ENCODE peak calls at places on chromosomes 16 and 17, in nine cellular contexts. One of them, this sample, is unnamed.

GRCh38 chr16:8565498-8565897 is 24.8 kb downstream of the TMEM114 start:
- DNase-seq in NB4: no peak
- DNase-seq in AG04450: no peak
- DNase-seq in foreskin fibroblast: no peak
- DNase-seq in progenitor cell of endocrine pancreas: no peak
- DNase-seq in mesothelial cell of epicardium: no peak
- DNase-seq in IMR-90: no peak
- DNase-seq in astrocyte: no peak
- DNase-seq in lower lobe of right lung: no peak
- DNase-seq in this sample: no peak

GRCh38 chr16:16092925-16093624 is 130.2 kb downstream of the ABCC6 start:
- DNase-seq in IMR-90: peak
- DNase-seq in foreskin fibroblast: no peak
- DNase-seq in lower lobe of right lung: no peak
- DNase-seq in NB4: no peak
- DNase-seq in AG04450: no peak
- DNase-seq in mesothelial cell of epicardium: no peak
- DNase-seq in astrocyte: peak
- DNase-seq in progenitor cell of endocrine pancreas: no peak
- DNase-seq in this sample: no peak

GRCh38 chr17:77916771-77917481 is 41.6 kb upstream of the TNRC6C start:
- DNase-seq in astrocyte: no peak
- DNase-seq in AG04450: no peak
- DNase-seq in IMR-90: no peak
- DNase-seq in foreskin fibroblast: no peak
- DNase-seq in mesothelial cell of epicardium: no peak
- DNase-seq in lower lobe of right lung: peak
- DNase-seq in progenitor cell of endocrine pancreas: no peak
- DNase-seq in NB4: peak
- DNase-seq in this sample: no peak

GRCh38 chr17:74603032-74603635 is 11.1 kb upstream of the CD300LD start:
- DNase-seq in NB4: peak
- DNase-seq in astrocyte: no peak
- DNase-seq in IMR-90: no peak
- DNase-seq in AG04450: no peak
- DNase-seq in lower lobe of right lung: no peak
- DNase-seq in mesothelial cell of epicardium: no peak
- DNase-seq in foreskin fibroblast: no peak
- DNase-seq in progenitor cell of endocrine pancreas: no peak
- DNase-seq in this sample: no peak

GRCh38 chr17:75869282-75870141 is 8.9 kb downstream of the TRIM47 start:
- DNase-seq in astrocyte: no peak
- DNase-seq in IMR-90: peak
- DNase-seq in progenitor cell of endocrine pancreas: no peak
- DNase-seq in AG04450: no peak
- DNase-seq in NB4: no peak
- DNase-seq in lower lobe of right lung: no peak
- DNase-seq in foreskin fibroblast: peak
- DNase-seq in mesothelial cell of epicardium: no peak
- DNase-seq in this sample: no peak

GRCh38 chr17:10674696-10675095 is 17.6 kb upstream of the MYH3 start:
- DNase-seq in progenitor cell of endocrine pancreas: no peak
- DNase-seq in NB4: no peak
- DNase-seq in mesothelial cell of epicardium: no peak
- DNase-seq in astrocyte: no peak
- DNase-seq in AG04450: no peak
- DNase-seq in foreskin fibroblast: no peak
- DNase-seq in lower lobe of right lung: no peak
- DNase-seq in IMR-90: no peak
- DNase-seq in this sample: no peak

GRCh38 chr16:987846-988245 is 6.3 kb downstream of the SOX8 start:
- DNase-seq in AG04450: no peak
- DNase-seq in progenitor cell of endocrine pancreas: no peak
- DNase-seq in mesothelial cell of epicardium: no peak
- DNase-seq in lower lobe of right lung: no peak
- DNase-seq in NB4: no peak
- DNase-seq in foreskin fibroblast: no peak
- DNase-seq in IMR-90: no peak
- DNase-seq in astrocyte: no peak
- DNase-seq in this sample: no peak

GRCh38 chr17:49565948-49566491 is 9.7 kb upstream of the NXPH3 start:
- DNase-seq in NB4: no peak
- DNase-seq in foreskin fibroblast: peak
- DNase-seq in mesothelial cell of epicardium: no peak
- DNase-seq in astrocyte: no peak
- DNase-seq in progenitor cell of endocrine pancreas: no peak
- DNase-seq in IMR-90: no peak
- DNase-seq in AG04450: no peak
- DNase-seq in lower lobe of right lung: peak
- DNase-seq in this sample: peak

GRCh38 chr17:79630120-79630519 is 19.3 kb upstream of the RBFOX3 start:
- DNase-seq in lower lobe of right lung: no peak
- DNase-seq in astrocyte: no peak
- DNase-seq in AG04450: no peak
- DNase-seq in progenitor cell of endocrine pancreas: peak
- DNase-seq in foreskin fibroblast: no peak
- DNase-seq in NB4: no peak
- DNase-seq in mesothelial cell of epicardium: peak
- DNase-seq in IMR-90: no peak
- DNase-seq in this sample: no peak

DNA sequence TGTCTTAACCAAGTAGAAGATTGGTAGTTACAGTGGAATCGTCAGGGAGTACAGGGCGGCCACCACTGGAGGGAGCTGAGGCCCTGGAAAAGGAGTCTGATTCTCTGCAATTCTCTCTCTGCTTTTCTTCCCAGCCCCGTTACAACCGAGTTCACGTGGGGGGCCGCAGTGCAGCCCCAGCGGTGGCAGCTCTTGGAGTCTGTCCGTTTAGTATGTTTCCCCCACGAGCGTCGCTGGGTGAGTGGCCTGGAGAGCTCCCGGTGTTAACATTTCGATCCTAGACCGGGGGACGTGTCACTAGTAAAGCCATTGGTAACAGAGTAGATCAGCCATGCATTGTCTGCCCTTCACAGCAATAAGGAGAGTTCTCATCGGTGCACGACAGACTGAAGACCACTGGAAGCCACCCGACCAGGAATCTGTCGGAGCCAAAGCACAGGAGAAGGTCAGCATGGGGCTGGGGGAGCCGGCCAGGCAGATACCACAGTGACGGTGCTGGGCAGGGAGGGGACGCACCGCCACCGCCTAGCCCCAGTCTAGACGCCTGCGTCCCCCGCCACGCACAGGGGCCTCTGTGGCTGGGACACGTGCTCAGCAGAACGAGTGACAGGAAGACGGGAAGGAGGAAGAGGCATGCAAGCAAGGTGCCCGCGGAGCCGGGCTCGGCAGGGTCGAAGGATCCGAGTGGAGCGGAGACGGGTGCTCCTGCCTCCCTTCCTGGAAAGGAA is 15.7 kb downstream of the SLC16A3 start:
- DNase-seq in IMR-90: no peak
- DNase-seq in astrocyte: no peak
- DNase-seq in NB4: peak
- DNase-seq in foreskin fibroblast: no peak
- DNase-seq in AG04450: no peak
- DNase-seq in progenitor cell of endocrine pancreas: no peak
- DNase-seq in mesothelial cell of epicardium: no peak
- DNase-seq in lower lobe of right lung: peak
- DNase-seq in this sample: peak
- TF ChIP-seq CTCF in IMR-90: peak
- TF ChIP-seq CTCF in astrocyte: peak
- TF ChIP-seq CTCF in NB4: peak
- TF ChIP-seq CTCF in foreskin fibroblast: peak
- TF ChIP-seq CTCF in AG04450: peak
- TF ChIP-seq CTCF in progenitor cell of endocrine pancreas: peak
- TF ChIP-seq CTCF in mesothelial cell of epicardium: peak
- TF ChIP-seq CTCF in lower lobe of right lung: peak
- TF ChIP-seq CTCF in this sample: peak

GRCh38 chr17:81712468-81713003 is 452 bp downstream of the SLC25A10 start:
- DNase-seq in astrocyte: no peak
- DNase-seq in mesothelial cell of epicardium: no peak
- DNase-seq in lower lobe of right lung: no peak
- DNase-seq in foreskin fibroblast: no peak
- DNase-seq in AG04450: no peak
- DNase-seq in IMR-90: no peak
- DNase-seq in NB4: peak
- DNase-seq in progenitor cell of endocrine pancreas: peak
- DNase-seq in this sample: peak
- TF ChIP-seq CTCF in astrocyte: no peak
- TF ChIP-seq CTCF in mesothelial cell of epicardium: no peak
- TF ChIP-seq CTCF in lower lobe of right lung: no peak
- TF ChIP-seq CTCF in foreskin fibroblast: peak
- TF ChIP-seq CTCF in AG04450: peak
- TF ChIP-seq CTCF in IMR-90: peak
- TF ChIP-seq CTCF in NB4: no peak
- TF ChIP-seq CTCF in progenitor cell of endocrine pancreas: peak
- TF ChIP-seq CTCF in this sample: no peak

DNA sequence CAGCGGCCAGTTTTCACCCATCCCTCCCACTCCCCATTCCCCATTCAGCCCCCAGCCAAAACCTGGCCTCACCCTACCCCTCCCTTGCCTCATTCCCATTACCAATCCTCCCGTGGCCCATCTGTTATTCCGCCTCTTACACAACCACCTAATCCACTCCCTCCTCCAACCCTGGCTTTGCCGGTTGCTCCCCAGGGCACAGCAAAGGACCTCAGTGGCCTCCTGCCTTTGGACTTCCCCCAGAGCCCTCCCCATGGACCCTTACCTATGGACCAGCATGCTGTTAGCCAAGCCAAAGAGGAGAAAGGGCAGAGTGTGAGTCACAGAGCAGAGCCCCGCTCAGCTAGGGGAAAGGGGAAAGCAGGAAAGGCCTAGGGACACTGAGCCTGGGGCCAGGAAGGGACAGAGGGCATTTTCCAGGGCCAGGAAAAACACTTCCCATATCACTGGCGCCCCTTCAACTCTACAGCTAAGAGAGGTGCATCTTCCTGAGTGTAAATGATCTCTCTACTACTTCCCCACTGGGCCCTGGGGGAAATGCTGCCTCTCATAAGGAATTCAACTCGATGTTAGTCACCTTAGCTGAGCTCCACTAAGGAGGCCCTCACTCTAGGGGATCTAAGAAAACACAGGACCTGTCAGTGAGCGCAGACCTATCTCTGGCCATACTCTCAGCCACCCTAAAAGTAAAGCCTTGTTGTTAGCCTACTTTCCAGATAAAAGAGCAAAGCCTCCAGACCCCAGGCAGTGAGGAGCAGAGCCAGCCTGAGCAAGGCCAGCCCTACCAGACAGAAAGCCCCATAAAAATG is 10.6 kb downstream of the PEMT start:
- DNase-seq in IMR-90: peak
- DNase-seq in foreskin fibroblast: no peak
- DNase-seq in astrocyte: no peak
- DNase-seq in progenitor cell of endocrine pancreas: no peak
- DNase-seq in mesothelial cell of epicardium: no peak
- DNase-seq in AG04450: no peak
- DNase-seq in NB4: peak
- DNase-seq in lower lobe of right lung: no peak
- DNase-seq in this sample: no peak
- TF ChIP-seq CTCF in IMR-90: no peak
- TF ChIP-seq CTCF in foreskin fibroblast: no peak
- TF ChIP-seq CTCF in astrocyte: no peak
- TF ChIP-seq CTCF in progenitor cell of endocrine pancreas: no peak
- TF ChIP-seq CTCF in mesothelial cell of epicardium: no peak
- TF ChIP-seq CTCF in AG04450: no peak
- TF ChIP-seq CTCF in NB4: no peak
- TF ChIP-seq CTCF in lower lobe of right lung: no peak
- TF ChIP-seq CTCF in this sample: no peak

GRCh38 chr16:62194828-62195227 is 158.6 kb upstream of the CDH8 start:
- DNase-seq in progenitor cell of endocrine pancreas: no peak
- DNase-seq in foreskin fibroblast: no peak
- DNase-seq in astrocyte: no peak
- DNase-seq in AG04450: no peak
- DNase-seq in NB4: peak
- DNase-seq in IMR-90: no peak
- DNase-seq in mesothelial cell of epicardium: no peak
- DNase-seq in lower lobe of right lung: no peak
- DNase-seq in this sample: no peak
- TF ChIP-seq CTCF in progenitor cell of endocrine pancreas: peak
- TF ChIP-seq CTCF in foreskin fibroblast: no peak
- TF ChIP-seq CTCF in astrocyte: peak
- TF ChIP-seq CTCF in AG04450: no peak
- TF ChIP-seq CTCF in NB4: peak
- TF ChIP-seq CTCF in IMR-90: no peak
- TF ChIP-seq CTCF in mesothelial cell of epicardium: no peak
- TF ChIP-seq CTCF in lower lobe of right lung: no peak
- TF ChIP-seq CTCF in this sample: peak

DNA sequence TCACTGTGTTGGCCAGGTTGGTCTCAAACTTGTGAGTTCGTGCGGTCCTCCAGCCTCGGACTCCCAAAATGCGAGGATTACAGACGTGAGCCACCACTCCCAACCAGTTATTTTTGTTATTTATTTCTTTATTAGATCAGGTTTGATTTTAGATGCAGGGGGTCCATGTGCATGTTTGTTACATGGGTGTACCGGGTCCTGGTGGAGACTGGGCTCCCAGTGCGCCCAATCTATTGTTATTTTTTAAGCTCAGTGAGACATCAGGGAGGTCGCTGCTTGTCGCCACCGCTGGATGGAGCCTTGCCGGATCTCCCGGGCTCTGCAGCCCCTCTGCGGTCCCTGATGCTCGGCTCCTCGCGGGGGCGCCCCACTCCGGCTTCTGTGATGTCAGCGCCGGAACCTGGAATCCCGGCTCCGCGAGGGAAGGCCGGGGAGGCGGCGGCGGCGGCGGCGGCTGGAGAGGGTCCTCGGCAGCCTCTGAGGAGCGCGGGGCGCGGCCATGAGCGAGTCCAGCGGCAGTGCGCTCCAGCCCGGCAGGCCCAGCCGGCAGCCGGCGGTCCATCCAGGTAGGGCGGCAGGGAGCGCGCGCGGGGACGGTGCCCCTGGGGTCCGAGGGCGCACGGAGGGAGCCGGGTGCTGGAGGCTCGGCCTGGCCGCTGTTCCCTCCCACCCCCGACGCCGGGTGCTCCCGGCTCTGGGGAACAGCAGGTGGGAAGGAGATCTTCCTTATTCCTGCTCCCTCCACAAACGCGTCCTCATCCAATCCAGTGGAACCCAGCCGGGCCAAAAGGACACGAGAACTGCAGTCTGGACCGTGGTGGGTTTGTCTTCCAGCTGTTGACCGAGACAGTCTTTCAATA is at the start of gene TMC7:
- DNase-seq in IMR-90: peak
- DNase-seq in mesothelial cell of epicardium: peak
- DNase-seq in lower lobe of right lung: peak
- DNase-seq in progenitor cell of endocrine pancreas: peak
- DNase-seq in foreskin fibroblast: peak
- DNase-seq in astrocyte: peak
- DNase-seq in AG04450: peak
- DNase-seq in NB4: peak
- DNase-seq in this sample: peak
- TF ChIP-seq CTCF in IMR-90: peak
- TF ChIP-seq CTCF in mesothelial cell of epicardium: peak
- TF ChIP-seq CTCF in lower lobe of right lung: peak
- TF ChIP-seq CTCF in progenitor cell of endocrine pancreas: peak
- TF ChIP-seq CTCF in foreskin fibroblast: peak
- TF ChIP-seq CTCF in astrocyte: peak
- TF ChIP-seq CTCF in AG04450: peak
- TF ChIP-seq CTCF in NB4: no peak
- TF ChIP-seq CTCF in this sample: peak

DNA sequence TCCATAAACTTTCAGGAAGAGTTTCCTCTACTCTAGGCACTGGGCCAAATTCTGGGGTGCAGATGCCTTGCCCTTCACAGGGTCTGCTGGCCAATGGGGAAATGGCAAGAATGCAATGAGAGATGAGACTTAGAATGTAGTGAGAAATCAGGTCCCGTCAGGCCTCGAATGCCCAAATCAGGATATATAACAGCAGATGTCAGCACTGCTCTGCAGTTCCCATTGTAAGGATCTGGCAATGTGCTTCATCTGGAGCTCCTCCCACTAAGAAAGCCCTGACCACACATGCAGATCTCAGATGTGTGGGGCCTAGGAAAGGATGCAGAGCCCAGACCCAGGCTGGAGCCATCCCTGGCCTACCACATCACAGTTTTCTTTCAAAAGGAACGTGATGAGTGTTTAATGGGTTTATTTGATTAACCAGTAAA is 13.9 kb upstream of the LPCAT2 start:
- DNase-seq in astrocyte: peak
- DNase-seq in progenitor cell of endocrine pancreas: no peak
- DNase-seq in AG04450: peak
- DNase-seq in mesothelial cell of epicardium: peak
- DNase-seq in IMR-90: peak
- DNase-seq in foreskin fibroblast: peak
- DNase-seq in NB4: peak
- DNase-seq in lower lobe of right lung: no peak
- DNase-seq in this sample: peak
- TF ChIP-seq CTCF in astrocyte: peak
- TF ChIP-seq CTCF in progenitor cell of endocrine pancreas: peak
- TF ChIP-seq CTCF in AG04450: peak
- TF ChIP-seq CTCF in mesothelial cell of epicardium: no peak
- TF ChIP-seq CTCF in IMR-90: peak
- TF ChIP-seq CTCF in foreskin fibroblast: no peak
- TF ChIP-seq CTCF in NB4: peak
- TF ChIP-seq CTCF in lower lobe of right lung: peak
- TF ChIP-seq CTCF in this sample: peak

This sample was measured in BE2C.